ENCODE peak calls at places on chromosomes 4 and X, in seven cellular contexts. Q is left ventricle myocardium inferior; N is choroid plexus epithelial cell; G is AG04450; H is neural progenitor cell; S is CD8-positive, alpha-beta T cell; J is activated B cell treated with CpG ODN at 0.5 μM for 24 hours. O is an unnamed sample.
A peak's percentile ranks its signal among the peaks of the same experiment; 100 is the strongest.

GRCh38 chr4:41678951-41679350 is 69.6 kb downstream of the PHOX2B start:
- DNase-seq in N (no peak), Q (no peak), J (no peak), S (no peak), H (no peak), G (no peak), O (no peak)

GRCh38 chrX:97685753-97686152 is 802.0 kb downstream of the RPA4 start:
- DNase-seq in N (peak; percentile 69), S (no peak), H (peak; percentile 46), Q (no peak), G (no peak), J (no peak), O (no peak)

GRCh38 chrX:77167993-77168392 is 279.2 kb upstream of the FGF16 start:
- DNase-seq in J (no peak), Q (no peak), S (no peak), H (no peak), G (no peak), N (peak; percentile 0), O (peak; percentile 0)

GRCh38 chr4:101420661-101421060 is 73.3 kb upstream of the PPP3CA start:
- DNase-seq in H (no peak), N (peak; percentile 9), J (no peak), Q (no peak), S (no peak), G (no peak), O (no peak)

GRCh38 chrX:115968436-115969252 is 201.9 kb upstream of the AGTR2 start:
- DNase-seq in J (no peak), N (peak; percentile 17), H (peak; percentile 87), Q (peak; percentile 41), G (no peak), S (no peak), O (no peak)

GRCh38 chrX:110847334-110847733 is 51.7 kb upstream of the CHRDL1 start:
- DNase-seq in J (no peak), N (peak; percentile 67), S (no peak), Q (no peak), H (peak; percentile 77), G (peak; percentile 10), O (no peak)

GRCh38 chr4:3868146-3868840 is 102.1 kb downstream of the ADRA2C start:
- DNase-seq in S (no peak), H (peak; percentile 87), N (peak; percentile 19), G (no peak), J (no peak), Q (peak; percentile 6), O (peak; percentile 17)

GRCh38 chr4:79421483-79421882 is 13.5 kb upstream of the GK2 start:
- DNase-seq in Q (no peak), G (no peak), N (no peak), S (no peak), H (no peak), J (no peak), O (peak; percentile 64)

GRCh38 chr4:73853246-73853704 is at the start of gene PF4V1:
- DNase-seq in G (no peak), J (no peak), S (no peak), H (peak; percentile 51), N (peak; percentile 57), Q (no peak), O (no peak)

GRCh38 chr4:152072001-152072485 is 311.2 kb upstream of the GATB start:
- DNase-seq in G (no peak), J (no peak), N (no peak), S (no peak), H (no peak), Q (peak; percentile 33), O (no peak)

GRCh38 chrX:134004038-134004437 is 18.6 kb upstream of the GPC3 start:
- DNase-seq in H (no peak), Q (no peak), N (peak; percentile 41), J (no peak), G (no peak), S (no peak), O (no peak)

GRCh38 chrX:9955506-9955905 is 11.7 kb upstream of the CLDN34 start:
- DNase-seq in Q (no peak), N (peak; percentile 75), J (no peak), S (no peak), G (peak; percentile 56), H (no peak), O (no peak)

GRCh38 chr4:88673886-88674285 is 23.7 kb downstream of the NAP1L5 start:
- DNase-seq in J (no peak), Q (no peak), H (no peak), S (no peak), N (no peak), G (no peak), O (no peak)

GRCh38 chr4:86960557-86960959 is 25.7 kb downstream of the AFF1 start:
- DNase-seq in J (no peak), H (peak; percentile 55), Q (no peak), S (no peak), N (peak; percentile 65), G (no peak), O (no peak)

GRCh38 chr4:26862381-26862915 is 1.8 kb downstream of the STIM2 start:
- DNase-seq in N (no peak), H (no peak), Q (no peak), G (no peak), S (no peak), J (no peak), O (no peak)

GRCh38 chrX:72349190-72349589 is 43.5 kb upstream of the CITED1 start:
- DNase-seq in G (no peak), H (no peak), J (no peak), Q (no peak), N (no peak), S (no peak), O (no peak)

GRCh38 chrX:47311857-47312774 is 58.3 kb upstream of the ZNF157 start:
- DNase-seq in H (peak; percentile 59), J (no peak), N (peak; percentile 83), G (peak; percentile 29), S (peak; percentile 4), Q (no peak), O (peak; percentile 62)

GRCh38 chrX:9805956-9806355 is 19.7 kb downstream of the SHROOM2 start:
- DNase-seq in N (peak; percentile 66), S (no peak), Q (no peak), G (no peak), J (no peak), H (no peak), O (no peak)

GRCh38 chrX:105822138-105823091 is at the start of gene NRK:
- DNase-seq in S (no peak), H (peak; percentile 33), G (no peak), Q (peak; percentile 22), J (no peak), N (peak; percentile 9), O (no peak)

GRCh38 chr4:77385124-77385969 is 220.3 kb upstream of the CXCL13 start:
- DNase-seq in H (peak; percentile 78), G (peak; percentile 34), N (peak; percentile 84), S (peak; percentile 26), J (peak; percentile 36), Q (peak; percentile 22), O (peak; percentile 45)

GRCh38 chrX:154603438-154604430 is 15.3 kb downstream of the CTAG1B start:
- DNase-seq in N (peak; percentile 41), G (no peak), Q (no peak), J (no peak), S (no peak), H (no peak), O (peak; percentile 39)

GRCh38 chrX:153441981-153442380 is 3.9 kb downstream of the TREX2 start:
- DNase-seq in J (no peak), Q (no peak), G (no peak), H (no peak), N (no peak), S (no peak), O (no peak)

GRCh38 chr4:107037188-107037587 is 1.1 kb upstream of the DKK2 start:
- DNase-seq in J (no peak), H (peak; percentile 83), G (no peak), Q (no peak), S (no peak), N (peak; percentile 42), O (peak; percentile 22)
- TF ChIP-seq CTCF in J (no peak), H (peak; percentile 76), G (peak; percentile 48), Q (peak; percentile 33), S (no peak), N (peak; percentile 70), O (peak; percentile 56)

GRCh38 chrX:30593435-30594200 is 16.1 kb upstream of the TASL start:
- DNase-seq in Q (no peak), J (no peak), H (no peak), G (no peak), S (no peak), N (no peak), O (peak; percentile 39)
- TF ChIP-seq CTCF in Q (no peak), J (no peak), H (no peak), G (no peak), S (no peak), N (no peak), O (no peak)

DNA sequence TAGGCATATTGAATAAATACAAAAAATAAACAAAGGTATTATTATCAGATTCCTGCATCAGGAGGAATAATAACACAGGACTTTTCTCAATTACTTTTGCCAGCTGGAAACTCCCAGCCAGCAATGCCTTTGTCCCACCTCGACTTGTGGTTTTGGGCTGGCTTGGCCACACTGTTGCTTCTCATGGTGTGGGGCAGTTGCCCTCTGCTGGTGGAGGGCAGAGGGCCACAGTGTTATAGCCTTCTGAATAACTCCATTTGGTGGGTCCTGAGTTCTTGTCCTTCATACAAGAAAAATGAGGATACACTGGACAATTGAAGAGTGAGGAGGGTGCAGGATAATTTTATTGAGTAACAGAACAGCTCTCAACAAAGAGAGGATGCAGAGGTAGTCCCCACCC is 1206.0 kb upstream of the ADGRL3 start:
- DNase-seq in Q (peak; percentile 14), N (no peak), H (peak; percentile 14), S (no peak), G (no peak), J (no peak), O (no peak)
- TF ChIP-seq CTCF in Q (peak; percentile 61), N (no peak), H (peak; percentile 38), S (no peak), G (no peak), J (no peak), O (no peak)

DNA sequence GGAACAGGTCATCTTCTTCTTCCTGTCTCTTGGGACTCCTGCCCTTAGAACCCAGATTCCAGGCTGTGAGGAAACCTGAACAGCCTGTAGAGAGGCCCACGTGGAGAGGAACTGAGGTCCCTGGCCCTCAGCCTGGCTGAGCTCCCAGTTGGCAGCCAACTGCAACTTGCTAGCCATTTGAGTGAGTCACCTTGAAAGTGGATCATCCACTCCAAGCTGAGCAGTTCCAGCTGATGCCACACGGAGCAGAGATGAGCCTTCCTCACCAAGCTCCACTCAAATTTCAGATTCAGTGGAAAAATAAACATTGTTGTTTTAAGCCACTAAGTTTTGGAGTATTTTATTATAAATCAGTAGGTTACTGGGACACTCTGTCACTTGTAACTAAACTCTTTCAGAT is 392.5 kb downstream of the BCOR start:
- DNase-seq in H (no peak), N (peak; percentile 93), J (no peak), G (peak; percentile 67), Q (peak; percentile 60), S (no peak), O (no peak)
- TF ChIP-seq CTCF in H (peak; percentile 37), N (peak; percentile 75), J (no peak), G (peak; percentile 61), Q (peak; percentile 59), S (no peak), O (no peak)

O was measured in HL-60.